ENCODE peak calls at places on chromosome 14, in ten cellular contexts. One of them, this sample, is unnamed.

GRCh38 chr14:89848165-89848564 is 106.4 kb downstream of the EFCAB11 start:
- DNase-seq in T follicular helper cell: no peak
- DNase-seq in naive thymus-derived CD8-positive, alpha-beta T cell: no peak
- DNase-seq in M059J: no peak
- DNase-seq in type B pancreatic cell: no peak
- DNase-seq in T-helper 9 cell: no peak
- DNase-seq in fibroblast of pulmonary artery: peak
- DNase-seq in adipocyte: peak
- DNase-seq in effector memory CD8-positive, alpha-beta T cell: no peak
- DNase-seq in neuronal stem cell: no peak
- DNase-seq in this sample: no peak

GRCh38 chr14:90368946-90369721 is 27.7 kb upstream of the CALM1 start:
- DNase-seq in adipocyte: no peak
- DNase-seq in fibroblast of pulmonary artery: no peak
- DNase-seq in effector memory CD8-positive, alpha-beta T cell: no peak
- DNase-seq in type B pancreatic cell: no peak
- DNase-seq in naive thymus-derived CD8-positive, alpha-beta T cell: peak
- DNase-seq in T-helper 9 cell: no peak
- DNase-seq in M059J: peak
- DNase-seq in T follicular helper cell: no peak
- DNase-seq in neuronal stem cell: no peak
- DNase-seq in this sample: no peak

GRCh38 chr14:76937181-76938091 is 91.1 kb downstream of the IRF2BPL start:
- DNase-seq in adipocyte: peak
- DNase-seq in neuronal stem cell: no peak
- DNase-seq in M059J: peak
- DNase-seq in T-helper 9 cell: no peak
- DNase-seq in naive thymus-derived CD8-positive, alpha-beta T cell: no peak
- DNase-seq in fibroblast of pulmonary artery: peak
- DNase-seq in effector memory CD8-positive, alpha-beta T cell: no peak
- DNase-seq in T follicular helper cell: no peak
- DNase-seq in type B pancreatic cell: no peak
- DNase-seq in this sample: no peak

GRCh38 chr14:90109858-90110257 is 48.1 kb downstream of the KCNK13 start:
- DNase-seq in effector memory CD8-positive, alpha-beta T cell: no peak
- DNase-seq in naive thymus-derived CD8-positive, alpha-beta T cell: no peak
- DNase-seq in adipocyte: no peak
- DNase-seq in T-helper 9 cell: no peak
- DNase-seq in type B pancreatic cell: no peak
- DNase-seq in neuronal stem cell: no peak
- DNase-seq in T follicular helper cell: no peak
- DNase-seq in M059J: no peak
- DNase-seq in fibroblast of pulmonary artery: no peak
- DNase-seq in this sample: no peak

GRCh38 chr14:98345186-98345585 is 926.8 kb downstream of the BCL11B start:
- DNase-seq in type B pancreatic cell: no peak
- DNase-seq in effector memory CD8-positive, alpha-beta T cell: no peak
- DNase-seq in T follicular helper cell: no peak
- DNase-seq in naive thymus-derived CD8-positive, alpha-beta T cell: no peak
- DNase-seq in neuronal stem cell: no peak
- DNase-seq in adipocyte: no peak
- DNase-seq in fibroblast of pulmonary artery: no peak
- DNase-seq in T-helper 9 cell: no peak
- DNase-seq in M059J: no peak
- DNase-seq in this sample: no peak

GRCh38 chr14:60266021-60266937 is 17.3 kb downstream of the PPM1A start:
- DNase-seq in T-helper 9 cell: no peak
- DNase-seq in fibroblast of pulmonary artery: peak
- DNase-seq in effector memory CD8-positive, alpha-beta T cell: no peak
- DNase-seq in M059J: peak
- DNase-seq in naive thymus-derived CD8-positive, alpha-beta T cell: no peak
- DNase-seq in adipocyte: no peak
- DNase-seq in type B pancreatic cell: no peak
- DNase-seq in neuronal stem cell: no peak
- DNase-seq in T follicular helper cell: no peak
- DNase-seq in this sample: peak

GRCh38 chr14:90886297-90886830 is 70.1 kb upstream of the TTC7B start:
- DNase-seq in fibroblast of pulmonary artery: no peak
- DNase-seq in effector memory CD8-positive, alpha-beta T cell: no peak
- DNase-seq in type B pancreatic cell: no peak
- DNase-seq in neuronal stem cell: no peak
- DNase-seq in T-helper 9 cell: no peak
- DNase-seq in T follicular helper cell: no peak
- DNase-seq in naive thymus-derived CD8-positive, alpha-beta T cell: no peak
- DNase-seq in M059J: no peak
- DNase-seq in adipocyte: no peak
- DNase-seq in this sample: no peak

GRCh38 chr14:105322791-105323556 is 8.4 kb downstream of the PACS2 start:
- DNase-seq in M059J: no peak
- DNase-seq in T-helper 9 cell: no peak
- DNase-seq in neuronal stem cell: no peak
- DNase-seq in type B pancreatic cell: no peak
- DNase-seq in fibroblast of pulmonary artery: no peak
- DNase-seq in effector memory CD8-positive, alpha-beta T cell: no peak
- DNase-seq in T follicular helper cell: no peak
- DNase-seq in adipocyte: no peak
- DNase-seq in naive thymus-derived CD8-positive, alpha-beta T cell: no peak
- DNase-seq in this sample: no peak

GRCh38 chr14:22565391-22565945 is 23.6 kb downstream of the DAD1 start:
- DNase-seq in fibroblast of pulmonary artery: no peak
- DNase-seq in T follicular helper cell: no peak
- DNase-seq in effector memory CD8-positive, alpha-beta T cell: no peak
- DNase-seq in naive thymus-derived CD8-positive, alpha-beta T cell: no peak
- DNase-seq in neuronal stem cell: no peak
- DNase-seq in adipocyte: no peak
- DNase-seq in M059J: no peak
- DNase-seq in type B pancreatic cell: no peak
- DNase-seq in T-helper 9 cell: no peak
- DNase-seq in this sample: no peak

GRCh38 chr14:70655110-70655826 is 13.6 kb downstream of the TTC9 start:
- DNase-seq in effector memory CD8-positive, alpha-beta T cell: peak
- DNase-seq in M059J: no peak
- DNase-seq in adipocyte: no peak
- DNase-seq in naive thymus-derived CD8-positive, alpha-beta T cell: peak
- DNase-seq in neuronal stem cell: no peak
- DNase-seq in T follicular helper cell: peak
- DNase-seq in fibroblast of pulmonary artery: peak
- DNase-seq in T-helper 9 cell: peak
- DNase-seq in type B pancreatic cell: no peak
- DNase-seq in this sample: peak

GRCh38 chr14:35218963-35219362 is 73.2 kb upstream of the PSMA6 start:
- DNase-seq in fibroblast of pulmonary artery: no peak
- DNase-seq in type B pancreatic cell: no peak
- DNase-seq in naive thymus-derived CD8-positive, alpha-beta T cell: no peak
- DNase-seq in T follicular helper cell: no peak
- DNase-seq in adipocyte: no peak
- DNase-seq in effector memory CD8-positive, alpha-beta T cell: no peak
- DNase-seq in T-helper 9 cell: no peak
- DNase-seq in neuronal stem cell: no peak
- DNase-seq in M059J: no peak
- DNase-seq in this sample: no peak

GRCh38 chr14:100874411-100875091 is 29.0 kb downstream of the RTL1 start:
- DNase-seq in M059J: no peak
- DNase-seq in fibroblast of pulmonary artery: no peak
- DNase-seq in T follicular helper cell: no peak
- DNase-seq in neuronal stem cell: no peak
- DNase-seq in adipocyte: no peak
- DNase-seq in naive thymus-derived CD8-positive, alpha-beta T cell: no peak
- DNase-seq in effector memory CD8-positive, alpha-beta T cell: no peak
- DNase-seq in type B pancreatic cell: no peak
- DNase-seq in T-helper 9 cell: no peak
- DNase-seq in this sample: no peak

GRCh38 chr14:75495882-75496281 is 26.4 kb upstream of the BATF start:
- DNase-seq in adipocyte: no peak
- DNase-seq in naive thymus-derived CD8-positive, alpha-beta T cell: no peak
- DNase-seq in neuronal stem cell: no peak
- DNase-seq in fibroblast of pulmonary artery: no peak
- DNase-seq in type B pancreatic cell: no peak
- DNase-seq in T follicular helper cell: no peak
- DNase-seq in T-helper 9 cell: no peak
- DNase-seq in effector memory CD8-positive, alpha-beta T cell: no peak
- DNase-seq in M059J: no peak
- DNase-seq in this sample: no peak

GRCh38 chr14:91419044-91419397 is 1.4 kb upstream of the CCDC88C start:
- DNase-seq in type B pancreatic cell: no peak
- DNase-seq in adipocyte: peak
- DNase-seq in T-helper 9 cell: no peak
- DNase-seq in T follicular helper cell: no peak
- DNase-seq in M059J: no peak
- DNase-seq in naive thymus-derived CD8-positive, alpha-beta T cell: peak
- DNase-seq in effector memory CD8-positive, alpha-beta T cell: no peak
- DNase-seq in fibroblast of pulmonary artery: no peak
- DNase-seq in neuronal stem cell: no peak
- DNase-seq in this sample: peak

GRCh38 chr14:106372870-106373657 is 846.7 kb downstream of the TMEM121 start:
- DNase-seq in adipocyte: no peak
- DNase-seq in naive thymus-derived CD8-positive, alpha-beta T cell: peak
- DNase-seq in neuronal stem cell: no peak
- DNase-seq in effector memory CD8-positive, alpha-beta T cell: peak
- DNase-seq in T follicular helper cell: peak
- DNase-seq in type B pancreatic cell: no peak
- DNase-seq in T-helper 9 cell: peak
- DNase-seq in M059J: peak
- DNase-seq in fibroblast of pulmonary artery: no peak
- DNase-seq in this sample: peak

GRCh38 chr14:23008836-23009235 is 1.1 kb downstream of the C14orf93 start:
- DNase-seq in effector memory CD8-positive, alpha-beta T cell: no peak
- DNase-seq in T follicular helper cell: no peak
- DNase-seq in adipocyte: no peak
- DNase-seq in naive thymus-derived CD8-positive, alpha-beta T cell: no peak
- DNase-seq in type B pancreatic cell: no peak
- DNase-seq in T-helper 9 cell: no peak
- DNase-seq in M059J: peak
- DNase-seq in fibroblast of pulmonary artery: no peak
- DNase-seq in neuronal stem cell: no peak
- DNase-seq in this sample: no peak